ENCODE peak calls at places on chromosomes 2 and 18, in nine cellular contexts. Q is omental fat pad, V is A172, P is left kidney, I is sigmoid colon, H is prostate gland, Y is T-helper 1 cell, E is NCI-H226, S is AG08395. U is an unnamed sample.

GRCh38 chr2:239316562-239317465 is 84.0 kb downstream of the HDAC4 start:
- DNase-seq in Q (peak), E (no peak), P (peak), I (peak), Y (no peak), V (no peak), S (peak), H (no peak), U (no peak)

GRCh38 chr2:235493775-235494715 is at the start of gene AGAP1:
- DNase-seq in S (peak), I (peak), Q (peak), P (peak), E (peak), V (peak), H (peak), Y (no peak), U (no peak)

GRCh38 chr2:26578581-26578980 is 62.6 kb downstream of the CIB4 start:
- DNase-seq in Y (no peak), H (no peak), S (no peak), V (no peak), P (no peak), Q (no peak), E (no peak), I (peak), U (no peak)

GRCh38 chr2:230757476-230757875 is 44.8 kb downstream of the CAB39 start:
- DNase-seq in S (peak), H (no peak), P (no peak), V (no peak), Y (no peak), I (no peak), Q (no peak), E (no peak), U (no peak)

GRCh38 chr2:238027591-238028415 is 33.0 kb upstream of the SCLY start:
- DNase-seq in E (no peak), P (no peak), V (no peak), Y (no peak), I (no peak), H (no peak), Q (no peak), S (no peak), U (no peak)

GRCh38 chr2:19228092-19228670 is 130.2 kb downstream of the OSR1 start:
- DNase-seq in H (no peak), P (peak), I (no peak), V (no peak), Q (no peak), Y (no peak), E (no peak), S (no peak), U (no peak)

GRCh38 chr2:47172156-47172921 is 17.2 kb upstream of the STPG4 start:
- DNase-seq in P (peak), Q (no peak), I (no peak), Y (no peak), S (no peak), H (no peak), E (peak), V (peak), U (no peak)

GRCh38 chr18:5943514-5943913 is 48.2 kb upstream of the TMEM200C start:
- DNase-seq in Y (no peak), I (no peak), V (no peak), S (no peak), Q (no peak), E (no peak), H (no peak), P (no peak), U (no peak)

GRCh38 chr2:36886664-36887063 is 79.7 kb downstream of the STRN start:
- DNase-seq in E (no peak), S (no peak), H (no peak), V (no peak), I (no peak), Q (no peak), Y (no peak), P (no peak), U (no peak)

GRCh38 chr2:62297642-62298010 is 101.7 kb downstream of the B3GNT2 start:
- DNase-seq in Y (no peak), H (no peak), I (no peak), P (no peak), V (no peak), Q (no peak), E (no peak), S (no peak), U (no peak)

GRCh38 chr2:70247364-70248144 is 874 bp downstream of the TIA1 start:
- DNase-seq in V (peak), Q (no peak), E (no peak), S (no peak), Y (peak), I (no peak), P (peak), H (no peak), U (no peak)

GRCh38 chr2:219073413-219074129 is 12.8 kb upstream of the IHH start:
- DNase-seq in I (no peak), Q (no peak), Y (peak), S (peak), P (peak), E (peak), H (peak), V (peak), U (no peak)

GRCh38 chr2:153072077-153072476 is 353.7 kb downstream of the ARL6IP6 start:
- DNase-seq in Q (no peak), V (no peak), S (no peak), Y (no peak), E (no peak), H (no peak), I (no peak), P (no peak), U (no peak)

GRCh38 chr2:127514076-127514475 is 12.2 kb downstream of the IWS1 start:
- DNase-seq in H (no peak), E (no peak), S (no peak), Q (no peak), Y (no peak), I (no peak), V (no peak), P (no peak), U (no peak)

GRCh38 chr2:146077156-146077555 is 1557.2 kb upstream of the ZEB2 start:
- DNase-seq in I (no peak), P (no peak), H (no peak), S (no peak), Q (no peak), Y (no peak), E (no peak), V (no peak), U (no peak)

GRCh38 chr2:70657246-70657645 is 103.6 kb upstream of the TGFA start:
- DNase-seq in H (no peak), P (no peak), S (no peak), Q (no peak), V (no peak), E (no peak), I (no peak), Y (no peak), U (no peak)

GRCh38 chr2:29765711-29766110 is 155.7 kb downstream of the ALK start:
- DNase-seq in E (no peak), P (no peak), S (peak), Y (no peak), I (no peak), H (no peak), V (no peak), Q (no peak), U (no peak)

GRCh38 chr18:48843162-48843561 is 107.6 kb downstream of the SMAD7 start:
- DNase-seq in V (no peak), Y (no peak), Q (no peak), P (no peak), E (no peak), S (no peak), I (no peak), H (no peak), U (no peak)

GRCh38 chr18:59231157-59231556 is 11.2 kb downstream of the GRP start:
- DNase-seq in V (no peak), H (no peak), I (no peak), Q (no peak), P (no peak), E (no peak), S (no peak), Y (no peak), U (no peak)

GRCh38 chr2:175536059-175536458 is 354.5 kb upstream of the ATP5MC3 start:
- DNase-seq in I (no peak), Q (no peak), E (no peak), S (no peak), Y (no peak), P (no peak), H (no peak), V (no peak), U (no peak)

GRCh38 chr18:55106906-55107305 is 147.6 kb upstream of the CCDC68 start:
- DNase-seq in I (no peak), P (no peak), E (no peak), S (no peak), Y (no peak), Q (no peak), H (no peak), V (no peak), U (no peak)

GRCh38 chr2:157789161-157789720 is 86.9 kb downstream of the ACVR1 start:
- DNase-seq in H (no peak), E (no peak), V (no peak), P (no peak), S (no peak), Q (no peak), Y (no peak), I (peak), U (no peak)

GRCh38 chr2:163878718-163879117 is 142.9 kb upstream of the FIGN start:
- DNase-seq in Y (no peak), H (no peak), V (peak), Q (no peak), S (peak), E (no peak), I (no peak), P (peak), U (no peak)

GRCh38 chr2:182378759-182379158 is 48.1 kb downstream of the PDE1A start:
- DNase-seq in S (no peak), Y (no peak), P (no peak), E (no peak), Q (no peak), I (no peak), H (no peak), V (no peak), U (no peak)

GRCh38 chr18:6174983-6175382 is 239.7 kb downstream of the L3MBTL4 start:
- DNase-seq in P (no peak), Q (no peak), E (no peak), S (no peak), H (no peak), V (no peak), I (no peak), Y (no peak), U (no peak)

GRCh38 chr2:62192811-62193210 is 3.1 kb upstream of the B3GNT2 start:
- DNase-seq in Y (no peak), E (no peak), V (no peak), Q (no peak), S (no peak), P (no peak), H (no peak), I (no peak), U (no peak)

GRCh38 chr2:187078297-187078696 is 229.3 kb upstream of the ZSWIM2 start:
- DNase-seq in I (no peak), S (peak), V (peak), Y (no peak), H (no peak), Q (no peak), E (no peak), P (no peak), U (no peak)

GRCh38 chr2:144049137-144049536 is 470.8 kb downstream of the ZEB2 start:
- DNase-seq in E (no peak), Y (no peak), I (no peak), Q (no peak), P (no peak), S (no peak), V (no peak), H (no peak), U (no peak)

GRCh38 chr2:99101697-99102096 is 39.8 kb upstream of the C2orf15 start:
- DNase-seq in Q (no peak), P (no peak), V (no peak), I (no peak), E (no peak), Y (no peak), S (peak), H (no peak), U (no peak)